ENCODE peak calls at places on chromosomes 16 and 17, in seven cellular contexts. A is neuronal stem cell, H is IMR-90, W is H9, D is mesendoderm, F is H1, Q is trophoblast cell. K is an unnamed sample. For H3K4me1, the result is how much of the 10 kb centered on the place peaks cover.

GRCh38 chr16:30748634-30749445 is 615 bp downstream of the PHKG2 start:
- DNase-seq in D (peak), H (peak), W (peak), Q (peak), A (peak), F (no peak), K (peak)

GRCh38 chr17:29394761-29395160 is 4.6 kb downstream of the TAOK1 start:
- DNase-seq in A (no peak), Q (no peak), F (no peak), D (no peak), W (no peak), H (no peak), K (no peak)

GRCh38 chr16:17556276-17557052 is 85.7 kb upstream of the XYLT1 start:
- DNase-seq in W (peak), A (peak), H (peak), D (peak), F (peak), Q (peak), K (no peak)

GRCh38 chr17:65629234-65629690 is 67.8 kb upstream of the AXIN2 start:
- DNase-seq in Q (no peak), F (no peak), A (no peak), D (peak), W (peak), H (peak), K (peak)

GRCh38 chr17:2137342-2138098 is 82.6 kb downstream of the HIC1 start:
- DNase-seq in H (peak), W (peak), Q (peak), A (peak), D (peak), F (peak), K (peak)

GRCh38 chr16:72875291-72876036 is 172.5 kb downstream of the ZFHX3 start:
- DNase-seq in D (peak), Q (peak), A (no peak), W (no peak), H (no peak), F (no peak), K (peak)

GRCh38 chr17:39951924-39952664 is 10.7 kb upstream of the GSDMA start:
- DNase-seq in F (no peak), D (no peak), A (no peak), H (no peak), W (no peak), Q (no peak), K (no peak)

GRCh38 chr17:30344283-30345088 is 10.6 kb upstream of the TMIGD1 start:
- DNase-seq in A (no peak), H (peak), Q (no peak), D (no peak), F (no peak), W (no peak), K (peak)

GRCh38 chr17:81968850-81969812 is 8.1 kb upstream of the NOTUM start:
- DNase-seq in F (no peak), Q (no peak), A (no peak), D (no peak), H (no peak), W (no peak), K (no peak)
- H3K23ac ChIP-seq in F (no peak), Q (no peak), A (peak), D (no peak), H (no peak), W (no peak), K (no peak)

DNA sequence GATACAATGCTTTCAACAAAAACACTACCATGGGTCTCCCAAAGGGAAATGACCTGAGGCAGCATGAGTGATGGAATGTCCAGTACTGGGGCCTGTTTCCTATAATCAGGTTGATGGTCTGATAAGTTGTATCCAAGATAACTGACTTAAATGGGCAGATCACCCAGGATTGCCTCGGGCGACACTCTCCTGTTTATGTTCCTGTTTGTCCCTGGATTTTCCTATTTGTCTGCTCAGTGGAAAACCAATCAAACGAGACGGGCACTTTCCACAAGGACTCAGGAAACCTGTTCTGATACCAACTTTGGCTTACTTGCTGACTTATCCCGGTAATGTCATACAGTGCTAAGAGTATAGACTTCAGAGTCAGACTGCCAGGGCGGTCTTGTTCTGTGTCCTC is 27.4 kb downstream of the USP43 start:
- DNase-seq in H (no peak), A (no peak), W (no peak), F (no peak), Q (peak), D (no peak), K (no peak)
- H3K4me1 ChIP-seq in H (under half), A (under half), W (under half), F (under half), Q (under half), D (under half), K (under half)

GRCh38 chr17:27623578-27623977 is 7.4 kb upstream of the LGALS9 start:
- DNase-seq in W (no peak), A (no peak), D (no peak), F (no peak), H (no peak), Q (no peak), K (no peak)

GRCh38 chr17:27621557-27621956 is 9.4 kb upstream of the LGALS9 start:
- DNase-seq in A (no peak), D (no peak), H (no peak), W (no peak), F (no peak), Q (no peak), K (no peak)

GRCh38 chr17:27622914-27623313 is 8.1 kb upstream of the LGALS9 start:
- DNase-seq in D (no peak), A (no peak), W (no peak), Q (no peak), H (no peak), F (no peak), K (no peak)

GRCh38 chr17:27620721-27621120 is 10.3 kb upstream of the LGALS9 start:
- DNase-seq in F (no peak), A (no peak), D (no peak), W (no peak), Q (no peak), H (no peak), K (no peak)

DNA sequence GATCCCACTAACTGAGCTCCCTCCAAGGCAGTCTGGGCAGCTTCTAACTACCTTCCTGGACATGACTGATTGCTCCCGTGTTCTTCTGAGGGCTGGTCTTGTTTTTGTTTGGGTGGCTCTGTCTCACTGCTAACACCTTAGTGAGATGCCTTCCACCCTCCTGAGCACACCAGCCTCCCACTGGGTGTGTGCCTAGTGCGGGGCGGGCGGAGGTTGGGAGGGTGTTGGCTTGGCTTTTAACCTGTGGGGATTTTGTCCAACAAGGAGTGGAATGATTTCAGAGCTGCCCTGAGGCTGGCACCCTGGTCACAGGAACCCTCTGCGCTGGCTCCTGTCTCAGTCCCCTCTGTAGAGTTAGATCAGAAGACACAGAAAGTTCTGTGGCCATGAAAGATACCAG is 8.8 kb upstream of the LGALS9 start:
- DNase-seq in H (no peak), F (no peak), A (no peak), W (no peak), D (no peak), Q (no peak), K (no peak)
- H3K23ac ChIP-seq in H (no peak), F (no peak), A (no peak), W (no peak), D (no peak), Q (no peak), K (no peak)

GRCh38 chr17:46138470-46138869 is 54.8 kb downstream of the KANSL1 start:
- DNase-seq in Q (no peak), A (no peak), H (no peak), W (no peak), D (no peak), F (no peak), K (no peak)

GRCh38 chr17:46136820-46137219 is 56.4 kb downstream of the KANSL1 start:
- DNase-seq in F (no peak), H (no peak), A (no peak), W (no peak), Q (no peak), D (no peak), K (no peak)

GRCh38 chr17:46139365-46140210 is 53.6 kb downstream of the KANSL1 start:
- DNase-seq in D (no peak), A (no peak), W (no peak), H (no peak), Q (no peak), F (no peak), K (no peak)

GRCh38 chr17:46135126-46135812 is 58.0 kb downstream of the KANSL1 start:
- DNase-seq in H (no peak), D (no peak), F (no peak), W (no peak), A (no peak), Q (no peak), K (no peak)

DNA sequence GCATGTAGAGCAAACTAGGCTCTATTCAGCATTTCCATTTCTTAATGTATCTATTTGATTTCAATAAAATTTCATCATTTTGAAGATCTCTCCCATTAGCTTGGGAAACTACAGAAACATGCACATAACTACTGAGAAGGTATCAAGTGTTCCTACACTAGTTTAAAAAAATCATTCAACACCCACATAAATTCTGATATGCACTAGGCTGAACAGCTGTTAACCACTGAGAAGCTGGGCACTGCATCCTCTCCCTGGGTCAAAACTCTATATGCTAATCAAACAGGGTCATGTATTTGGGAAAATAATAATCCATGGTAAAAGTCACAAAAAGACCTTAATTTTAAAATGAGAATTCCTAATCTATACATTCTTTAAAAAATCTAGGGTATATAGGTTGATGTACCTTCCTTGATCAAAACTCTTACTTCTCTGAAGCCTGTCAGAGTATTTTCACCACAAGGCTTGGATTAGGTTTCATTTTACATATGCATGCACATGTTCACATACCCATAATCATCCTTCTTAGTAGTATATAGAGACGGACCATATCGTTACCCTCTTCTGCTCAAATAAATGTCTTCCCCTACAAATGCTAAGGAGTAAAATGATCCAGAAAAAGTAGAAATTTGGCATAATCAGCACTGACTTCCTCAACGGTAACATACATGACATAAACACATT is 57.2 kb downstream of the KANSL1 start:
- DNase-seq in Q (no peak), F (no peak), W (no peak), D (no peak), A (no peak), H (no peak), K (no peak)
- H3K4me1 ChIP-seq in Q (under half), F (under half), W (under half), D (under half), A (under half), H (under half), K (under half)

DNA sequence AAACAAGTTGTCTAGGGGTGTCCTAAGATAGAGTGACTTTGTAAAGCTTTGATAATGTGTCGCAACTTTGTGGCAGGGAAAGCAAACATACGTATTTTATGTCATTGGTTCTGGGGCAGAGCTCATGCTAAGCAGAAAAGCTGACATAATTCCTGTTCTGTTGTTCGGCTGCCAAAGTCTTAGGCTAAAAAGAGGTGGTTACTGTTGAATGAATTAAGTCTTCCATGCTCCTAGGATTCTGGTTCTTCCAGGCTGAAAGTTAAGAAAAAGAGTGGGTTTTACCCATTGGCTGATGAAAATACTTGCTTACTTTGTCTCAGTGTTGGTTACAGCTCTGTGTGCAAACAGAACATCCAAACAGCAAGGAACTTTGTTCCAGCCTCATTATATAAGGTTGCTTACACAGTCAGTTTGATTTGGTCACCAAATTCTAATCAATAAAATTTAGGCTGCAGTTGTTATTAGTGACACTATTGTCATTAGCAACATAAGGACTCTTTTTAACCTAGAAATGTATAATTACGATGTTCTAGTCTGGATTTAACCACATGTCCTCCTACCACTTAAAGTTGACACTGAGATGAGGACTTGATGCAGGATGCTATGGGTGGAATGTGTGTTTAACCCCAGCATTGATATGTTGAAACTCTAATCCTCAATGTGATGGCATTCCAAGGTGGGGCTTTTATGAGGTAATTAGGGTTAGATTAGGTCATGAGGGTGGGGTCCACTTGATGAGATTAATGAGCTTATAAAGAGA is 114.0 kb upstream of the GOT2 start:
- DNase-seq in Q (no peak), H (no peak), A (no peak), F (no peak), D (peak), W (no peak), K (no peak)
- H3K23ac ChIP-seq in Q (no peak), H (no peak), A (no peak), F (no peak), D (no peak), W (no peak), K (no peak)

GRCh38 chr16:22352119-22352518 is 22.3 kb downstream of the CDR2 start:
- DNase-seq in A (no peak), W (no peak), Q (no peak), F (no peak), H (no peak), D (no peak), K (no peak)

GRCh38 chr16:22352726-22353125 is 21.7 kb downstream of the CDR2 start:
- DNase-seq in H (no peak), Q (no peak), D (peak), A (no peak), F (no peak), W (no peak), K (no peak)

GRCh38 chr16:22355487-22355908 is 18.9 kb downstream of the CDR2 start:
- DNase-seq in W (no peak), A (no peak), F (no peak), Q (no peak), H (no peak), D (no peak), K (no peak)

GRCh38 chr16:22353188-22353919 is 21.1 kb downstream of the CDR2 start:
- DNase-seq in H (peak), W (no peak), F (peak), D (peak), Q (peak), A (no peak), K (peak)

DNA sequence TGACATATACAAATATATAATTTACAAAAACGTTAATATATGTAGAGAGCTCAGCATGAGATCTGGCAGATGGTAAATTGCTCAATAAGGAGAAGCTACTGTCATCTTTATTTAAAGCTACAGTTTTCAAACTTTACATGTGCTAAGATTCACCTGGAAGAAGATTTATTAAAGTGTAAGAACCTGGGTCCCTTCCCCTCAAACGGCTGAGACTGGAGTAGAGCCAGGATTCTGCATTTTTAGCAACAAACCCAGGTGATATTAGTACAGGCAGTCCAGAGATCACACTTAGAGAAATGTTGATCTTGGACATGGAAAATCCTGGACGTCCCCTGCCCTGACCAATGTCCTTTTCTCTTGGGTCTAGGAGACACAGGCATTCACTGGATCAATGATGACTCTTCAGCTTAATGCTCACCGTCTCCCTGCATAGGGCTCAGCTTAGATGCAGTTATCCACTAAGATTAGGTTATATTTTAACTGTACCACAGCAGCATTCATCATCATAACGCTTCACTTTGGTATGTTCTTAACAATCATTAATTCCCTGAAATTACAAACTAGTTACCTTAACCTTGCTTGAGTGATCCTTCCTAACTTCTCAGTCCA is 20.4 kb downstream of the CDR2 start:
- DNase-seq in W (no peak), H (no peak), D (no peak), F (no peak), Q (no peak), A (no peak), K (no peak)
- H3K4me1 ChIP-seq in W (under half), H (under half), D (under half), F (under half), Q (under half), A (under half), K (under half)

GRCh38 chr17:72439893-72440502 is 319.2 kb downstream of the SOX9 start:
- DNase-seq in D (no peak), A (no peak), Q (no peak), F (no peak), H (no peak), W (no peak), K (no peak)
- H3K23ac ChIP-seq in D (no peak), A (no peak), Q (no peak), F (no peak), H (no peak), W (no peak), K (no peak)

GRCh38 chr16:66287416-66287815 is 79.1 kb upstream of the CDH5 start:
- DNase-seq in A (no peak), D (no peak), H (no peak), F (no peak), Q (no peak), W (peak), K (no peak)
- H3K4me1 ChIP-seq in A (under half), D (under half), H (under half), F (under half), Q (under half), W (under half), K (under half)

K was measured in mesenchymal stem cell.